ENCODE peak calls at places on chromosomes 3 and 15, in ten cellular contexts. P, M, J, I, S, V, Z, U, G and E are unnamed samples.

GRCh38 chr15:36774765-36775164 is 195.3 kb downstream of the CDIN1 start:
- DNase-seq in P (no peak), M (no peak), J (no peak), I (no peak), S (no peak), V (no peak), Z (no peak), U (no peak), G (no peak), E (no peak)

GRCh38 chr3:196287066-196287404 is 491 bp downstream of the PCYT1A start:
- DNase-seq in P (peak; percentile 30), M (no peak), J (no peak), I (no peak), S (no peak), V (peak; percentile 55), Z (no peak), U (no peak), G (no peak), E (no peak)

GRCh38 chr15:73800662-73801345 is 47.7 kb upstream of the INSYN1 start:
- DNase-seq in P (peak; percentile 80), M (peak; percentile 14), J (no peak), I (no peak), S (no peak), V (no peak), Z (no peak), U (no peak), G (no peak), E (no peak)

GRCh38 chr3:192831111-192831644 is 86.5 kb downstream of the MB21D2 start:
- DNase-seq in P (no peak), M (no peak), J (no peak), I (no peak), S (no peak), V (no peak), Z (no peak), U (no peak), G (no peak), E (no peak)

GRCh38 chr15:75002398-75002797 is 7.0 kb downstream of the SCAMP5 start:
- DNase-seq in P (no peak), M (no peak), J (no peak), I (no peak), S (no peak), V (no peak), Z (no peak), U (no peak), G (no peak), E (no peak)

GRCh38 chr15:69807752-69808151 is 290.0 kb downstream of the TLE3 start:
- DNase-seq in P (peak; percentile 36), M (peak; percentile 83), J (no peak), I (peak; percentile 64), S (no peak), V (peak; percentile 23), Z (no peak), U (no peak), G (no peak), E (no peak)

GRCh38 chr15:101391431-101391830 is 96.4 kb upstream of the SNRPA1 start:
- DNase-seq in P (no peak), M (no peak), J (no peak), I (no peak), S (no peak), V (no peak), Z (no peak), U (no peak), G (no peak), E (no peak)

GRCh38 chr3:172272699-172273098 is 175.6 kb downstream of the GHSR start:
- DNase-seq in P (no peak), M (no peak), J (no peak), I (no peak), S (no peak), V (no peak), Z (no peak), U (no peak), G (no peak), E (no peak)

GRCh38 chr3:56673781-56674457 is 9.1 kb downstream of the TASOR start:
- DNase-seq in P (no peak), M (no peak), J (no peak), I (no peak), S (no peak), V (no peak), Z (no peak), U (no peak), G (no peak), E (no peak)

GRCh38 chr3:102449341-102449740 is 14.5 kb downstream of the ZPLD1 start:
- DNase-seq in P (no peak), M (no peak), J (no peak), I (no peak), S (no peak), V (no peak), Z (no peak), U (no peak), G (no peak), E (no peak)

GRCh38 chr3:101133638-101134037 is 140.4 kb upstream of the ABI3BP start:
- DNase-seq in P (no peak), M (no peak), J (no peak), I (no peak), S (no peak), V (no peak), Z (no peak), U (no peak), G (no peak), E (no peak)

GRCh38 chr3:177640319-177640997 is 443.2 kb upstream of the TBL1XR1 start:
- DNase-seq in P (no peak), M (no peak), J (no peak), I (no peak), S (no peak), V (peak; percentile 26), Z (no peak), U (no peak), G (no peak), E (no peak)

GRCh38 chr15:68191555-68191954 is 13.6 kb downstream of the CALML4 start:
- DNase-seq in P (no peak), M (no peak), J (no peak), I (no peak), S (no peak), V (no peak), Z (no peak), U (no peak), G (no peak), E (no peak)

GRCh38 chr15:68186671-68187397 is 18.3 kb downstream of the CALML4 start:
- DNase-seq in P (peak; percentile 41), M (no peak), J (no peak), I (no peak), S (no peak), V (no peak), Z (no peak), U (no peak), G (no peak), E (no peak)

GRCh38 chr15:68190048-68190447 is 15.1 kb downstream of the CALML4 start:
- DNase-seq in P (no peak), M (no peak), J (no peak), I (no peak), S (no peak), V (no peak), Z (no peak), U (no peak), G (no peak), E (no peak)

GRCh38 chr15:68187559-68187958 is 17.6 kb downstream of the CALML4 start:
- DNase-seq in P (peak; percentile 49), M (no peak), J (no peak), I (no peak), S (no peak), V (no peak), Z (no peak), U (no peak), G (no peak), E (no peak)

GRCh38 chr15:68188647-68189046 is 16.5 kb downstream of the CALML4 start:
- DNase-seq in P (no peak), M (no peak), J (no peak), I (no peak), S (no peak), V (no peak), Z (no peak), U (no peak), G (no peak), E (no peak)
- TF ChIP-seq CTCF in P (no peak), M (no peak), J (no peak), I (no peak), S (no peak), V (no peak), Z (no peak), U (no peak), G (no peak), E (no peak)

GRCh38 chr3:852033-852432 is 240.8 kb upstream of the CNTN6 start:
- DNase-seq in P (no peak), M (no peak), J (no peak), I (no peak), S (no peak), V (no peak), Z (no peak), U (no peak), G (no peak), E (no peak)
- TF ChIP-seq CTCF in P (no peak), M (no peak), J (no peak), I (no peak), S (no peak), V (no peak), Z (peak; percentile 32), U (no peak), G (peak; percentile 47), E (no peak)

GRCh38 chr3:36714343-36714742 is 50.0 kb downstream of the DCLK3 start:
- DNase-seq in P (no peak), M (no peak), J (no peak), I (no peak), S (no peak), V (no peak), Z (no peak), U (no peak), G (no peak), E (no peak)
- TF ChIP-seq CTCF in P (no peak), M (no peak), J (no peak), I (no peak), S (no peak), V (no peak), Z (no peak), U (no peak), G (no peak), E (no peak)

DNA sequence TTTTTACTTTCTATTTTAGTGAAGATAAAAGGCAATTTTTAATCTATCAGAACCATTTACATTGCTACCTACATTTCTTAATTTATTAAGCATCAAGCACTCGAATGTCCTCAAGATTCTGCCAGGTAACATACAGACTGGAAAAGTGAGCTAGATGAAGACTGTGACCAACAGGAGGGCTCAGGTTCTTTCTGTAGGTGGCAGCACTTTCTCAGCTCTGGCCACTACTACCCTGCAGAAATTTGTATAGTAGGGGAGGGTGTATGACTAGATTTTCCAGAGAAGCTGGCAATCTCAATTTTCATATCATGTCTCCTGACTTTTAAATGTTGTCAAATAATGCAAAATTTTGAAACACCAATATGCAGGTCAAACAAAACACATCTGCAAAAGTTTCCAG is 165.0 kb upstream of the SUCLG2 start:
- DNase-seq in P (no peak), M (no peak), J (no peak), I (no peak), S (no peak), V (peak; percentile 9), Z (peak; percentile 29), U (no peak), G (no peak), E (no peak)
- TF ChIP-seq CTCF in P (no peak), M (no peak), J (peak; percentile 46), I (peak; percentile 31), S (no peak), V (peak; percentile 30), Z (peak; percentile 75), U (peak; percentile 30), G (peak; percentile 33), E (no peak)